ENCODE peak calls at places on chromosomes 1 and 21, in five cellular contexts. One of them, this sample, is unnamed.

GRCh38 chr1:176605151-176605550 is 142.2 kb downstream of the PAPPA2 start:
- DNase-seq in GM12878: no peak
- DNase-seq in K562: no peak
- DNase-seq in HCT116: no peak
- DNase-seq in SK-N-SH: no peak
- DNase-seq in this sample: no peak

GRCh38 chr1:201436461-201436860 is 14.9 kb upstream of the TNNI1 start:
- DNase-seq in GM12878: no peak
- DNase-seq in K562: peak; percentile 49
- DNase-seq in HCT116: peak; percentile 56
- DNase-seq in SK-N-SH: no peak
- DNase-seq in this sample: peak; percentile 36

GRCh38 chr21:32519945-32520884 is 65.1 kb downstream of the TCP10L start:
- DNase-seq in GM12878: no peak
- DNase-seq in K562: no peak
- DNase-seq in HCT116: no peak
- DNase-seq in SK-N-SH: no peak
- DNase-seq in this sample: no peak

GRCh38 chr1:2392686-2393085 is 1.0 kb downstream of the RER1 start:
- DNase-seq in GM12878: no peak
- DNase-seq in K562: no peak
- DNase-seq in HCT116: no peak
- DNase-seq in SK-N-SH: no peak
- DNase-seq in this sample: peak; percentile 13

GRCh38 chr1:42453386-42453785 is 2.4 kb downstream of the ZMYND12 start:
- DNase-seq in GM12878: no peak
- DNase-seq in K562: no peak
- DNase-seq in HCT116: no peak
- DNase-seq in SK-N-SH: no peak
- DNase-seq in this sample: no peak

GRCh38 chr1:206041640-206042039 is 11.3 kb upstream of the RHEX start:
- DNase-seq in GM12878: no peak
- DNase-seq in K562: no peak
- DNase-seq in HCT116: no peak
- DNase-seq in SK-N-SH: peak; percentile 25
- DNase-seq in this sample: no peak

GRCh38 chr1:150576794-150577556 is 2.4 kb downstream of the MCL1 start:
- DNase-seq in GM12878: no peak
- DNase-seq in K562: peak; percentile 4
- DNase-seq in HCT116: no peak
- DNase-seq in SK-N-SH: no peak
- DNase-seq in this sample: peak; percentile 71

GRCh38 chr1:42170779-42171621 is 6.5 kb upstream of the GUCA2A start:
- DNase-seq in GM12878: no peak
- DNase-seq in K562: no peak
- DNase-seq in HCT116: no peak
- DNase-seq in SK-N-SH: no peak
- DNase-seq in this sample: no peak

GRCh38 chr1:218741852-218742251 is 396.7 kb downstream of the TGFB2 start:
- DNase-seq in GM12878: no peak
- DNase-seq in K562: no peak
- DNase-seq in HCT116: no peak
- DNase-seq in SK-N-SH: no peak
- DNase-seq in this sample: no peak

GRCh38 chr1:218743861-218744505 is 398.8 kb downstream of the TGFB2 start:
- DNase-seq in GM12878: no peak
- DNase-seq in K562: no peak
- DNase-seq in HCT116: no peak
- DNase-seq in SK-N-SH: no peak
- DNase-seq in this sample: no peak

GRCh38 chr1:218735436-218735835 is 390.3 kb downstream of the TGFB2 start:
- DNase-seq in GM12878: no peak
- DNase-seq in K562: no peak
- DNase-seq in HCT116: no peak
- DNase-seq in SK-N-SH: no peak
- DNase-seq in this sample: no peak

GRCh38 chr1:218742478-218743260 is 397.5 kb downstream of the TGFB2 start:
- DNase-seq in GM12878: no peak
- DNase-seq in K562: no peak
- DNase-seq in HCT116: no peak
- DNase-seq in SK-N-SH: peak; percentile 14
- DNase-seq in this sample: no peak

GRCh38 chr1:218739426-218739825 is 394.3 kb downstream of the TGFB2 start:
- DNase-seq in GM12878: no peak
- DNase-seq in K562: no peak
- DNase-seq in HCT116: no peak
- DNase-seq in SK-N-SH: no peak
- DNase-seq in this sample: no peak
- TF ChIP-seq ZBTB33 in GM12878: no peak
- TF ChIP-seq ZBTB33 in K562: no peak
- TF ChIP-seq ZBTB33 in HCT116: no peak
- TF ChIP-seq ZBTB33 in SK-N-SH: no peak
- TF ChIP-seq ZBTB33 in this sample: no peak

GRCh38 chr1:30034627-30035521 is 688.5 kb downstream of the MATN1 start:
- DNase-seq in GM12878: no peak
- DNase-seq in K562: no peak
- DNase-seq in HCT116: no peak
- DNase-seq in SK-N-SH: peak; percentile 75
- DNase-seq in this sample: no peak

GRCh38 chr1:30032302-30032701 is 691.1 kb downstream of the MATN1 start:
- DNase-seq in GM12878: no peak
- DNase-seq in K562: no peak
- DNase-seq in HCT116: no peak
- DNase-seq in SK-N-SH: no peak
- DNase-seq in this sample: no peak

GRCh38 chr1:30035522-30036228 is 687.7 kb downstream of the MATN1 start:
- DNase-seq in GM12878: no peak
- DNase-seq in K562: no peak
- DNase-seq in HCT116: no peak
- DNase-seq in SK-N-SH: no peak
- DNase-seq in this sample: no peak

GRCh38 chr1:30034105-30034626 is 689.2 kb downstream of the MATN1 start:
- DNase-seq in GM12878: no peak
- DNase-seq in K562: no peak
- DNase-seq in HCT116: no peak
- DNase-seq in SK-N-SH: no peak
- DNase-seq in this sample: no peak

GRCh38 chr1:30033276-30034104 is 689.9 kb downstream of the MATN1 start:
- DNase-seq in GM12878: no peak
- DNase-seq in K562: no peak
- DNase-seq in HCT116: no peak
- DNase-seq in SK-N-SH: no peak
- DNase-seq in this sample: no peak
- TF ChIP-seq ZBTB33 in GM12878: no peak
- TF ChIP-seq ZBTB33 in K562: no peak
- TF ChIP-seq ZBTB33 in HCT116: no peak
- TF ChIP-seq ZBTB33 in SK-N-SH: no peak
- TF ChIP-seq ZBTB33 in this sample: no peak

GRCh38 chr1:8667869-8668595 is 149.4 kb downstream of the RERE start:
- DNase-seq in GM12878: no peak
- DNase-seq in K562: no peak
- DNase-seq in HCT116: no peak
- DNase-seq in SK-N-SH: no peak
- DNase-seq in this sample: peak; percentile 77
- TF ChIP-seq ZBTB33 in GM12878: no peak
- TF ChIP-seq ZBTB33 in K562: no peak
- TF ChIP-seq ZBTB33 in HCT116: no peak
- TF ChIP-seq ZBTB33 in SK-N-SH: no peak
- TF ChIP-seq ZBTB33 in this sample: no peak

GRCh38 chr1:164755674-164756073 is 196.7 kb downstream of the PBX1 start:
- DNase-seq in GM12878: no peak
- DNase-seq in K562: no peak
- DNase-seq in HCT116: no peak
- DNase-seq in SK-N-SH: peak; percentile 51
- DNase-seq in this sample: no peak
- TF ChIP-seq ZBTB33 in GM12878: no peak
- TF ChIP-seq ZBTB33 in K562: no peak
- TF ChIP-seq ZBTB33 in HCT116: no peak
- TF ChIP-seq ZBTB33 in SK-N-SH: no peak
- TF ChIP-seq ZBTB33 in this sample: no peak

DNA sequence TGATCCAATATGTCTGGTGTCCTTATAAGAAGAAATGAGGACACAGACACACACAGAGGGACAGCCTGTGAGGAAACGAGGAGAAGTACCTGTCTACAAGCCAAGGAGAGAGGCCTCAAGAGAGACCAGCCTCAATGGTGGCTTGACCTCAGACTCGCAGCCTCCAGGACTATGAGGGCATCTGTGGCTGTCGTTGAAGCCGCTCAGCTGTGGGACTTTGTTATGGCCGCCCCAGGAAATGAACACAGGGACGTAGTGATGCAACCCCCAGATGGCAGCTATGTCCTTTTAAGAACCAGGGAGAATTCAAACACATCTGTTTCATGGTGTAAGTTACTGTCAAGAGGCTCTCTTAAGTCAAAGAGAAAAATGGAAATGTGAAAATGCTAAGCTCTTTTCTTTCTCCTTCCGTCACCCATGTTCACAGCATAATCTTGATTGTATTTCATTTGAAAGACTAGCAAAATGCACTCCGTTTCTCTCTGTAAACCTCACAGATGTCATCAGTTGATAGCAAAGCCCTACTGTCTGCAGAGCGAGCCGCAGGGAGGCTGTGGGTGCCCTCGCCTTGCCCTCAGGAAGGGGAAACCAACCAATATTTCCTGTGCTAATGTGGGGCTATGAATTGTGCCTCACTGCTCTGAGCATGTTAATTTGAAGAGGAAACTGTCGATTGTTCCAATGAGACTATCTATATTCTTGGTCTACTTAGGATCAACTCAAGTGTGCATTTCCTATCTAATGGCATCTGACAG is 21.3 kb downstream of the UBASH3A start:
- DNase-seq in GM12878: no peak
- DNase-seq in K562: no peak
- DNase-seq in HCT116: no peak
- DNase-seq in SK-N-SH: no peak
- DNase-seq in this sample: no peak
- TF ChIP-seq ZBTB33 in GM12878: no peak
- TF ChIP-seq ZBTB33 in K562: no peak
- TF ChIP-seq ZBTB33 in HCT116: no peak
- TF ChIP-seq ZBTB33 in SK-N-SH: no peak
- TF ChIP-seq ZBTB33 in this sample: no peak

DNA sequence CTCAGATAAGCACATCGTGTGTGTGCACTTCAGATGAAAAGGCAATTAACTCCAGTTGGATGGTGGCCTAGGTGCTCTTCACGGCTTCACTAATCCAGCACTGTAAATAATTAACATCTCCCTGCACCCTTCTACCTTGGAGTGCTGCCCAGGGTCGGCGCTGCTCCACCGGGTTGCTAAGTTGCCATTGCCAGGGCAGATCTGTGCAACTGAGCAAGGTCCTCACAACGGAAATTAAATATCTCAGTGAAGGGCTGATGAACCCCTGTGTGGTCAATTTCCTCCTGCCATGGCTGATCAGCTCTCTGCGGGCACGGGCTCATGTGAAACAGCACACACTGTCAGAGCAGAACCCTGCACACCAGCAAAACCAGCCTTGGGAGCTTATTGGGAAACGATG is 63.2 kb downstream of the SYDE2 start:
- DNase-seq in GM12878: no peak
- DNase-seq in K562: no peak
- DNase-seq in HCT116: no peak
- DNase-seq in SK-N-SH: no peak
- DNase-seq in this sample: peak; percentile 53
- TF ChIP-seq ZBTB33 in GM12878: no peak
- TF ChIP-seq ZBTB33 in K562: no peak
- TF ChIP-seq ZBTB33 in HCT116: no peak
- TF ChIP-seq ZBTB33 in SK-N-SH: no peak
- TF ChIP-seq ZBTB33 in this sample: no peak

GRCh38 chr1:93357242-93357641 is 11.5 kb downstream of the DR1 start:
- DNase-seq in GM12878: no peak
- DNase-seq in K562: no peak
- DNase-seq in HCT116: no peak
- DNase-seq in SK-N-SH: no peak
- DNase-seq in this sample: no peak

GRCh38 chr1:93358293-93358692 is 12.6 kb downstream of the DR1 start:
- DNase-seq in GM12878: no peak
- DNase-seq in K562: no peak
- DNase-seq in HCT116: no peak
- DNase-seq in SK-N-SH: no peak
- DNase-seq in this sample: no peak

GRCh38 chr1:93365813-93366212 is 20.1 kb downstream of the DR1 start:
- DNase-seq in GM12878: no peak
- DNase-seq in K562: no peak
- DNase-seq in HCT116: no peak
- DNase-seq in SK-N-SH: no peak
- DNase-seq in this sample: no peak

GRCh38 chr1:93360111-93360510 is 14.4 kb downstream of the DR1 start:
- DNase-seq in GM12878: no peak
- DNase-seq in K562: no peak
- DNase-seq in HCT116: no peak
- DNase-seq in SK-N-SH: no peak
- DNase-seq in this sample: no peak

DNA sequence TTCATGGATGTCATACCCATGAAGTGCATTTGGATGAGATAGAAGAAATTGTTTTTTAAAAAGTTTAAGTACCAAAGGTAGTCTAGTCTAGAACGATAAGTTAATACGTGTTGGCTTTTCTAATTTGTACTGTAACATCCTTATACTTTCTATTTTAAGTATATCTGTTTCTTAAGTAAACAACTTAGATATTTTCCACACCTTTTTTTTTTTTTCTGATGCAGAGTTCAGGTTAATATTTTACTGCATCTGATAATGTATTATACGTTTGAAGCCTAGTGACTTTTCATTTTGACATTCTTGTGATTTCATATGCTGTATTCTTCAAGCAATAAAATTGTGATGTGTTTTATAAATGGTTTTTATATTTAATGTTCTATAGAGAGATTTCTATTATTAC is 16.5 kb downstream of the DR1 start:
- DNase-seq in GM12878: no peak
- DNase-seq in K562: no peak
- DNase-seq in HCT116: no peak
- DNase-seq in SK-N-SH: no peak
- DNase-seq in this sample: no peak
- TF ChIP-seq ZBTB33 in GM12878: no peak
- TF ChIP-seq ZBTB33 in K562: no peak
- TF ChIP-seq ZBTB33 in HCT116: no peak
- TF ChIP-seq ZBTB33 in SK-N-SH: no peak
- TF ChIP-seq ZBTB33 in this sample: no peak

This sample was measured in HepG2.